ENCODE peak calls at places on chromosome 2, in five cellular contexts. P, O, R, A and L are unnamed samples. For H3K36me3, the result is how much of the 10 kb centered on the place peaks cover.

GRCh38 chr2:54570925-54571694 is 115.0 kb downstream of the SPTBN1 start:
- DNase-seq in P (peak), O (peak), R (peak), A (peak), L (no peak)

GRCh38 chr2:3180082-3180908 is 197.3 kb downstream of the EIPR1 start:
- DNase-seq in P (peak), O (no peak), R (no peak), A (no peak), L (peak)

GRCh38 chr2:178177066-178177679 is 17.1 kb upstream of the OSBPL6 start:
- DNase-seq in P (no peak), O (no peak), R (peak), A (no peak), L (no peak)

GRCh38 chr2:235171511-235172130 is 219.8 kb downstream of the SH3BP4 start:
- DNase-seq in P (no peak), O (no peak), R (peak), A (no peak), L (no peak)

GRCh38 chr2:152924722-152925121 is 206.3 kb downstream of the ARL6IP6 start:
- DNase-seq in P (no peak), O (no peak), R (no peak), A (no peak), L (no peak)

GRCh38 chr2:143907801-143908200 is 612.1 kb downstream of the ZEB2 start:
- DNase-seq in P (no peak), O (no peak), R (peak), A (no peak), L (no peak)

GRCh38 chr2:163951312-163951711 is 215.5 kb upstream of the FIGN start:
- DNase-seq in P (no peak), O (no peak), R (no peak), A (no peak), L (no peak)

GRCh38 chr2:36403675-36404230 is 48.2 kb downstream of the CRIM1 start:
- DNase-seq in P (no peak), O (no peak), R (peak), A (no peak), L (no peak)

GRCh38 chr2:240435457-240435954 is at the start of gene GPC1:
- DNase-seq in P (peak), O (peak), R (peak), A (peak), L (peak)

GRCh38 chr2:162766092-162766491 is 72.5 kb downstream of the KCNH7 start:
- DNase-seq in P (no peak), O (no peak), R (no peak), A (no peak), L (no peak)

GRCh38 chr2:26352892-26353291 is 6.3 kb upstream of the ADGRF3 start:
- DNase-seq in P (no peak), O (no peak), R (peak), A (no peak), L (no peak)

GRCh38 chr2:3476386-3477033 is 42.8 kb downstream of the ADI1 start:
- DNase-seq in P (no peak), O (no peak), R (peak), A (no peak), L (no peak)

GRCh38 chr2:88176352-88176952 is 6.3 kb downstream of the THNSL2 start:
- DNase-seq in P (no peak), O (no peak), R (no peak), A (peak), L (no peak)

GRCh38 chr2:190942697-190943096 is 62.1 kb downstream of the GLS start:
- DNase-seq in P (no peak), O (no peak), R (no peak), A (no peak), L (no peak)

GRCh38 chr2:98730851-98731708 is at the start of gene MGAT4A:
- DNase-seq in P (peak), O (peak), R (no peak), A (peak), L (peak)

GRCh38 chr2:64177315-64177714 is 33.1 kb upstream of the PELI1 start:
- DNase-seq in P (no peak), O (no peak), R (peak), A (no peak), L (no peak)

GRCh38 chr2:208392300-208392699 is 14.3 kb upstream of the PTH2R start:
- DNase-seq in P (no peak), O (no peak), R (no peak), A (no peak), L (no peak)

GRCh38 chr2:12442627-12442928 is 274.2 kb upstream of the TRIB2 start:
- DNase-seq in P (no peak), O (no peak), R (peak), A (no peak), L (no peak)

GRCh38 chr2:142603761-142604160 is 273.7 kb upstream of the KYNU start:
- DNase-seq in P (no peak), O (no peak), R (no peak), A (no peak), L (no peak)

GRCh38 chr2:127208313-127208712 is 11.8 kb downstream of the CYP27C1 start:
- DNase-seq in P (no peak), O (no peak), R (peak), A (peak), L (no peak)

GRCh38 chr2:86764661-86765307 is 25.9 kb downstream of the CD8A start:
- DNase-seq in P (no peak), O (no peak), R (peak), A (peak), L (no peak)

GRCh38 chr2:223109341-223109740 is 57.4 kb downstream of the KCNE4 start:
- DNase-seq in P (no peak), O (no peak), R (no peak), A (no peak), L (no peak)

GRCh38 chr2:98160574-98160973 is 73.6 kb downstream of the VWA3B start:
- DNase-seq in P (no peak), O (peak), R (no peak), A (peak), L (no peak)

GRCh38 chr2:87996570-87996969 is 19.8 kb downstream of the RNU2-63P start:
- DNase-seq in P (no peak), O (no peak), R (no peak), A (no peak), L (no peak)

GRCh38 chr2:204072443-204073324 is 136.1 kb downstream of the ICOS start:
- DNase-seq in P (no peak), O (no peak), R (no peak), A (peak), L (no peak)

GRCh38 chr2:194610297-194610696 is 1046.7 kb upstream of the SLC39A10 start:
- DNase-seq in P (no peak), O (no peak), R (no peak), A (no peak), L (no peak)

GRCh38 chr2:207805566-207806226 is 36.0 kb upstream of the FZD5 start:
- DNase-seq in P (no peak), O (no peak), R (no peak), A (no peak), L (no peak)

GRCh38 chr2:240586198-240586918 is at the start of gene CAPN10:
- DNase-seq in P (peak), O (peak), R (peak), A (peak), L (peak)

GRCh38 chr2:20615046-20615465 is 35.8 kb downstream of the HS1BP3 start:
- DNase-seq in P (peak), O (peak), R (no peak), A (no peak), L (peak)

GRCh38 chr2:44934024-44934423 is 7.5 kb upstream of the SIX3 start:
- DNase-seq in P (no peak), O (peak), R (no peak), A (no peak), L (no peak)

DNA sequence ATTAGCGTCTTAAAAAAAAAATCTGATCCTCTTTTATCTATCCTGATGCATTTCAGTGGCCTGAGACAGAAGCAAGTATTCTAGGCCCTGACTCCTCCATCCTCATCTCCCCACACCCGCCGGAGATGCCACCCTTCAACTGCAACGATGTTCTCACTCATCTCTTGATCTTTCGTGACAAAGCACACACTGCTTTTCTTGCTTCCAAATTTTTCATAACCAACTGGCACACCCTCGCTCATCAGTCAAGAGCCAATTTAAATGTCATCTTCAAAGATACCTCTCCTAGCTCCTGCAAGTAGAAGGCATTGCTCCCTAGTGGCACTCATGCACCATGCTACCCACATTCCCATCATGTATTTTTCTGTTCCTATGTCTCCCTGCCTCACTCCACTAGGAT is 115.0 kb downstream of the STK39 start:
- DNase-seq in P (no peak), O (no peak), R (no peak), A (no peak), L (no peak)
- H3K36me3 ChIP-seq in P (under half), O (under half), R (under half), A (under half), L (under half)

DNA sequence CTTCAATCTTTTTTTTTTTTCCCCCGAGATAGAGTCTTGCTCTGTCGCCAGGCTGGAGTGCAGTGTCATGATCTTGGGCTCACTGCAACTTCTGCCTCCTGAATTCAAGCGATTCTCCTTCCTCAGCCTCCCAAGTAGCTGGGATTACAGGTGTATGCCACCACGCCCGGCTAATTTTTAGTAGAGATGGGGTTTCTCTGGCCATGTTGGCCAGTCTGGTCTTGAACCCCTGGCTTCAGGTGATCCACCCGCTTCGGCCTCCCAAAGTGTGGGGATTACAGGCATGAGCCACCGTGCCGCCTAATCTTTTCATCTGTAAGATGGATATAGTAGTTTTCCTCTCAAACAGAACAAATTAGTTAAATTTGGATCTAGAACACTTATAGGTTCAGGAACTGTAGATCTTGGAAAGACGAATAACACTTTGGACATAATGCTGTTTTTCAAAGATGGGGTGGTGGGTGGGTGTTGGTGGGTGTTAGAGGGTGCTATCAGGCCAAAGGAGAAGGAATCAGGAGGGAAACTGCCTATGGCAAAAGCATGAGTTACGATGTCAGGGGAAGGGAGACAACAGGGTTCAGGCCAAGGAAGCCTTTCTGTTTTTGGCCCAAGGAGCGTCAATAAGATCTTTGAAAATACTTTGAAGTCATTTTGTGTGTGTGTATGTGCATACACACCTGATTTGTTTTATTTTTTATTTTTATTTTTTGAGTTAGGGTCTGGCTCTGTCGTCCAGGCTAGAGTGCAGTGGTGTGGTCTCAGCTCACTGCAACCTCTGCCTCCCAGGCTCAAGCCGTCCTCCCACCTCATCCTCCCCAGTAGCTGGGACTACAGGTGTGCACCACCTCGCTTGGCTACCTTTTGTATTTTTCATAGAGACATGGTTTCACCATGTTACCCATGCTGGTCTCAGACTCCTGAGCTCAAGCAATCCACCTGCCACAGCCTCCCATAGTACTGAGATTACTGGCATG is 6.8 kb downstream of the RPL37A start:
- DNase-seq in P (no peak), O (no peak), R (no peak), A (no peak), L (no peak)
- H3K36me3 ChIP-seq in P (under half), O (under half), R (under half), A (under half), L (under half)

GRCh38 chr2:68316091-68316490 is 3.7 kb downstream of the CNRIP1 start:
- DNase-seq in P (no peak), O (no peak), R (no peak), A (peak), L (no peak)

GRCh38 chr2:68317971-68318685 is 1.6 kb downstream of the CNRIP1 start:
- DNase-seq in P (no peak), O (no peak), R (no peak), A (no peak), L (no peak)

GRCh38 chr2:68320118-68320641 is 431 bp upstream of the CNRIP1 start:
- DNase-seq in P (no peak), O (peak), R (no peak), A (peak), L (no peak)

GRCh38 chr2:68318686-68319396 is 908 bp downstream of the CNRIP1 start:
- DNase-seq in P (peak), O (peak), R (no peak), A (no peak), L (peak)

GRCh38 chr2:68319397-68320117 is at the start of gene CNRIP1:
- DNase-seq in P (peak), O (peak), R (peak), A (peak), L (peak)
- H3K36me3 ChIP-seq in P (under half), O (under half), R (under half), A (under half), L (under half)

DNA sequence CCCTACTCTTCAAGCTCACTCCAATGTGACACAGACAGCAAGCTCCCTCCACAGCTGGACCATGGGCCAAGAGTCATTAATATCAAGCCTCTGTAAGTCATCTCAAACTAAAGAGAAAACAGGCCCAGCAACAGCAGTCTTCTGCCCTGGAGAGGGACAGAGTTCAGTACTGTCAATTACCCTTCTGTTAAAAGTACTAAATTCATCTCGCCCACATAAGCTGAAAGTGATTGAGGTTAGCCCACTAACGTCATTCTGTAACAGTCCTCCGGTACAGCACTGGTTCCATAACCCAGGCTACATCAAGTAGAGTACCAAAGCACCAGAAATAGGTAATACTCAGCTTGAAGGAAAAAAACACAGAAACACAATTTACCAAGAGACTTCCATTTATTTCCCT is 25.9 kb downstream of the THADA start:
- DNase-seq in P (no peak), O (no peak), R (no peak), A (no peak), L (no peak)
- H3K36me3 ChIP-seq in P (under half), O (under half), R (under half), A (under half), L (under half)

DNA sequence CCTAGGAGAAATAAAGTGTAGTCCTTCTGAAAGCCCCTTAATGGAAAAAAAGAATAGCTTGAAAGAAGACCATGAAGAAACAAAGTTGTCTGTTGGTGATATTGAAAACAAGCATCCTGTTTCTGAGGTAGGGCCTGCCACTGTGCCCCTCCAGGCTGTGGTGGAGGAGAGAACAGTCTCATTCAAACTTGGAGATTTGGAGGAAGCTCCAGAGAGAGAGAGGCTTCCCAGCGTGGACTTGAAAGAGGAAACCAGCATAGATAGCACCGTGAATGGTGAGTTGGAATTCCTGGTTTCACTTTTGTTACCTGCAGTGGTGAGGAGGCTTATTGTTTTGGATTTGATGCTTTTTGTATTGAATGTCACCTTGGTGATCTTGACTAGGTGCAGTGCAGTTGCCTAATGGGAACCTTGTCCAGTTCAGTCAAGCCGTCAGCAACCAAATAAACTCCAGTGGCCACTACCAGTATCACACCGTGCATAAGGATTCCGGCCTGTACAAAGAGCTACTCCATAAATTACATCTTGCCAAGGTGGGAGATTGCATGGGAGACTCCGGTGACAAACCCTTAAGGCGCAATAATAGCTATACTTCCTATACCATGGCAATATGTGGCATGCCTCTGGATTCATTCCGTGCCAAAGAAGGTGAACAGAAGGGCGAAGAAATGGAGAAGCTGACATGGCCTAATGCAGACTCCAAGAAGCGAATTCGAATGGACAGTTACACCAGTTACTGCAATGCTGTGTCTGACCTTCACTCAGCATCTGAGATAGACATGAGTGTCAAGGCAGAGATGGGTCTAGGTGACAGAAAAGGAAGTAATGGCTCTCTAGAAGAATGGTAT is 13.3 kb downstream of the SLC20A1 start:
- DNase-seq in P (no peak), O (no peak), R (no peak), A (no peak), L (no peak)
- H3K36me3 ChIP-seq in P (under half), O (half or more), R (half or more), A (half or more), L (under half)

DNA sequence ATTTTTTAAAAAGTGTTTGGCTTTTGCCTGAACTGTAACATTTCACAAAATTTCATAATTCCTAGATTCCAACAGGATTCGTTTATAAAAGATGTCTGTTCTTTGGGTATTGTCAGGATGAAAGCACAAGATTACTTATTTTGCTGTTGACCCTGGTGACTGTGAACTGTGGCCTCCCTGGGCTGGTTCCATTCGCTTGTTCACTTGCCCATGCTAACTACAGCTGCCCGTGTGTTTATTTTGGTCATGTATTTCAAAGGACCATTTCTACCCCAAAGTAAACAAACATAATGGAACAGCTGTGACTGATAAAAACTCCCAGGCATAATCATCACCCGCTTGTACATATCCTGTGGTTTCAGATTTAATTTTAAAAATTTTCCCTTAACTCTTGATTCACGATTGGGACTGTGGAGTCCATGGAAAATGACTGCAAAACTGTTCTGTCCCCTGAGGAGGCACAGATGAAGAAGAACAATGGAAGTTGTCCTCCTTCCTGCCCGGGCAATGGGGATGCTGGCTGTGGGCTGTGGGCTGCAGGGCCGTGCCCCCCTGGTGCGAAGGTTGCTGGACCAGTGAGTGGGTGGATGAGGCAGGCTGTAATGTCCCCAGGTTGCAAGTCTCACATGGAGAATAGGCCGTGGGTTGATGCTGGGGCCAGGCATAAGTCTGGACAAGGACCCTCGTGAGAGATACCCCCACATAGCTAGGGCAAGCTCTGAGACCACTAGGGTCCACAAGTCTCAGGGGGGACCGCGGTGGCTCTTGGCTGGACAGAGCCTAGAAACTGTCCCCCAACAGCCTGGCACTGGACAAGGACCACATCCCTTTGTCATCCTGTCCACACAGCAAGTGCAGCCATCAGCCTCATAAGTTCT is 28.9 kb upstream of the HDAC4 start:
- DNase-seq in P (no peak), O (no peak), R (peak), A (no peak), L (no peak)
- H3K36me3 ChIP-seq in P (under half), O (under half), R (under half), A (under half), L (under half)

DNA sequence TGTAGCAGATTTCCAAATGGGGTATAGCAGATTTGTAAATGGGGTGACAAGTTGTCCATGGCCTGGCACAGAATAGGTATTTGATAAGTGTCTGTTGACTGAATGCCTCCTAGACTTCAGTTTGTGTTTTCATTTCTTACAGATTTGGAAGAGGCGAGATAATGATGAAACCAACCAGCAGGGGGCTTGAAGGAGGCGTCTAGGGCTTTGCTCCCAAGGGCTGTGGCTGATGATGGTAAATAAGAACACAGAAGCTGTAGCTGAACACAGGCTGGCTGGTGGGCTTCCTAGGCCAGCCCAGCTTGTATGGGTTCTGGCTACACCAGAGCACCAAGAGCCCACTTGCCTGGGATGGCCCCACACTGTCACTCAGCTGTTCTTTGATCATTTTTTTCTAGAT is 19.4 kb downstream of the SFTPB start:
- DNase-seq in P (no peak), O (no peak), R (peak), A (peak), L (no peak)
- H3K36me3 ChIP-seq in P (under half), O (half or more), R (under half), A (half or more), L (under half)

GRCh38 chr2:233455006-233455405 is 100.7 kb downstream of the DGKD start:
- DNase-seq in P (no peak), O (no peak), R (no peak), A (no peak), L (peak)
- H3K36me3 ChIP-seq in P (under half), O (half or more), R (under half), A (under half), L (under half)